ENCODE peak calls at places on chromosomes 2 and 18, in ten cellular contexts. X is H9; O is NCI-H1092 treated with DMSO at 0.1 percent for 48 hours; F is MV-4-11; T is right lobe of liver; S is astrocyte of the spinal cord; V is AG04449; L is activated CD4-positive, alpha-beta T cell treated with anti-CD3 and anti-CD28 coated beads, Interleukin-2, amount 50 U/mL, for 48 hours; G is mucosa of gallbladder; A is ureter. C is an unnamed sample.

GRCh38 chr2:174465327-174465726 is 21.5 kb downstream of the GPR155 start:
- DNase-seq in X (peak), O (no peak), F (no peak), T (no peak), S (no peak), V (no peak), L (no peak), G (no peak), A (no peak), C (no peak)

GRCh38 chr2:64383016-64383588 is 70.9 kb upstream of the LGALSL start:
- DNase-seq in X (no peak), O (no peak), F (peak), T (no peak), S (no peak), V (no peak), L (no peak), G (no peak), A (no peak), C (no peak)

GRCh38 chr18:35122586-35123224 is 81.5 kb downstream of the MAPRE2 start:
- DNase-seq in X (peak), O (no peak), F (no peak), T (peak), S (no peak), V (no peak), L (no peak), G (no peak), A (no peak), C (no peak)

GRCh38 chr2:176997074-176997791 is 215.4 kb upstream of the HNRNPA3 start:
- DNase-seq in X (no peak), O (no peak), F (no peak), T (no peak), S (peak), V (peak), L (no peak), G (peak), A (no peak), C (peak)

GRCh38 chr2:27583390-27583915 is 611 bp downstream of the ZNF512 start:
- DNase-seq in X (no peak), O (no peak), F (no peak), T (no peak), S (peak), V (no peak), L (no peak), G (no peak), A (no peak), C (no peak)

GRCh38 chr2:55519908-55520885 is 679 bp downstream of the CFAP36 start:
- DNase-seq in X (no peak), O (peak), F (peak), T (no peak), S (peak), V (no peak), L (peak), G (peak), A (peak), C (peak)

GRCh38 chr2:216115224-216115582 is 6.1 kb downstream of the XRCC5 start:
- DNase-seq in X (no peak), O (no peak), F (peak), T (no peak), S (no peak), V (no peak), L (no peak), G (no peak), A (no peak), C (no peak)

GRCh38 chr2:61632276-61633169 is 94.4 kb upstream of the XPO1 start:
- DNase-seq in X (no peak), O (no peak), F (no peak), T (no peak), S (peak), V (no peak), L (no peak), G (peak), A (no peak), C (no peak)

GRCh38 chr2:190860985-190861721 is 19.5 kb upstream of the GLS start:
- DNase-seq in X (peak), O (no peak), F (no peak), T (no peak), S (peak), V (peak), L (no peak), G (no peak), A (no peak), C (peak)

GRCh38 chr2:233092446-233093438 is 32.6 kb downstream of the INPP5D start:
- DNase-seq in X (no peak), O (no peak), F (peak), T (no peak), S (no peak), V (no peak), L (no peak), G (no peak), A (no peak), C (no peak)

GRCh38 chr2:152600698-152601097 is 116.6 kb downstream of the PRPF40A start:
- DNase-seq in X (no peak), O (no peak), F (no peak), T (no peak), S (no peak), V (no peak), L (no peak), G (no peak), A (no peak), C (no peak)

GRCh38 chr2:100256416-100256815 is 65.9 kb downstream of the LONRF2 start:
- DNase-seq in X (no peak), O (no peak), F (no peak), T (no peak), S (no peak), V (no peak), L (no peak), G (no peak), A (no peak), C (no peak)

GRCh38 chr2:233100192-233100998 is 40.3 kb downstream of the INPP5D start:
- DNase-seq in X (no peak), O (no peak), F (peak), T (no peak), S (no peak), V (no peak), L (peak), G (no peak), A (no peak), C (no peak)